ENCODE peak calls at places on chromosome 12, in six cellular contexts. H is GM23338, I is SK-N-MC, W is HepG2, N is sigmoid colon, K is HCT116. A is an unnamed sample. For H3K36me3, the result is how much of the 10 kb centered on the place peaks cover.

GRCh38 chr12:126492181-126492580 is 1426.9 kb downstream of the AACS start:
- DNase-seq in H (peak), K (no peak), N (no peak), W (no peak), I (no peak), A (no peak)

GRCh38 chr12:121009744-121010143 is 6.5 kb downstream of the C12orf43 start:
- DNase-seq in H (peak), K (peak), I (no peak), W (peak), N (no peak), A (no peak)

GRCh38 chr12:120100630-120101029 is 15.9 kb downstream of the RAB35 start:
- DNase-seq in N (peak), H (no peak), K (no peak), W (no peak), I (no peak), A (no peak)

GRCh38 chr12:3802721-3803120 is 49.8 kb upstream of the CRACR2A start:
- DNase-seq in I (no peak), W (no peak), K (no peak), N (no peak), H (no peak), A (no peak)

GRCh38 chr12:52023182-52023975 is 16.6 kb downstream of the TAMALIN start:
- DNase-seq in N (peak), W (peak), K (peak), H (peak), I (no peak), A (peak)

GRCh38 chr12:60415361-60415760 is 819.5 kb downstream of the SLC16A7 start:
- DNase-seq in H (no peak), I (no peak), K (no peak), W (no peak), N (no peak), A (no peak)

GRCh38 chr12:110371408-110372055 is 32.0 kb downstream of the ANAPC7 start:
- DNase-seq in W (no peak), N (no peak), H (no peak), I (no peak), K (no peak), A (no peak)

GRCh38 chr12:111010916-111011657 is 90.7 kb upstream of the MYL2 start:
- DNase-seq in N (no peak), I (no peak), H (no peak), K (no peak), W (no peak), A (no peak)

GRCh38 chr12:26281320-26281719 is 85.9 kb downstream of the SSPN start:
- DNase-seq in K (no peak), H (no peak), I (no peak), N (no peak), W (no peak), A (peak)

GRCh38 chr12:92144045-92144630 is 1.5 kb downstream of the BTG1 start:
- DNase-seq in N (peak), I (no peak), W (peak), K (peak), H (peak), A (peak)

GRCh38 chr12:76329163-76329562 is 19.1 kb downstream of the BBS10 start:
- DNase-seq in I (no peak), H (no peak), N (no peak), K (peak), W (no peak), A (no peak)

GRCh38 chr12:54612216-54612750 is 22.4 kb downstream of the LACRT start:
- DNase-seq in N (no peak), K (no peak), W (no peak), H (no peak), I (no peak), A (no peak)

DNA sequence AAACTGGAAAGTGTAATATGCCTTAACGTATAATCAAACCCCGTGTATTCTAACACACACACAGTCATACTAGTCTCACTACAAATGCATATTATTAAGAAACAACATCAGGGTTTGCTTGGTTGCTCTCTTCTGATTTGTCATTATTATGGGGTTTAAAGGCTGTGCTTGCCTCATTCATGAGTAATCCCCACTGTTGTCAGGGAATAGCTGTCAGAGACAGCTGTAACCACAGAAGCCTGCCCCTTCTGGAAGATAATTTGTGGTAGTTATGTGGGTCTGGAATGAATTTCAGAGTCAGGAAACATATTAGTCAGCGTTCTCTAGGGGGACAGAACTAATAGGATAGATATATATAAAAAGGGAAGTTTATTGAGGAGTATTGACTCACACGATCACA is 456.9 kb upstream of the TMEM132C start:
- DNase-seq in W (no peak), I (peak), K (no peak), H (no peak), N (no peak), A (no peak)
- TF ChIP-seq POLR2AphosphoS5 in W (no peak), I (no peak), K (no peak), H (no peak), N (peak), A (no peak)

GRCh38 chr12:48080285-48080684 is 25.6 kb downstream of the SENP1 start:
- DNase-seq in W (no peak), K (no peak), I (no peak), H (no peak), N (no peak), A (no peak)

GRCh38 chr12:48077111-48077510 is 28.8 kb downstream of the SENP1 start:
- DNase-seq in H (no peak), K (no peak), I (no peak), W (no peak), N (no peak), A (no peak)

GRCh38 chr12:48084066-48084465 is 21.8 kb downstream of the SENP1 start:
- DNase-seq in H (peak), W (no peak), I (no peak), N (no peak), K (no peak), A (no peak)

GRCh38 chr12:48078901-48079300 is 27.0 kb downstream of the SENP1 start:
- DNase-seq in N (no peak), H (no peak), I (no peak), K (no peak), W (no peak), A (peak)

GRCh38 chr12:48080821-48081220 is 25.1 kb downstream of the SENP1 start:
- DNase-seq in H (no peak), K (no peak), I (no peak), N (no peak), W (no peak), A (no peak)
- H3K36me3 ChIP-seq in H (under half), K (under half), I (half or more), N (under half), W (under half), A (under half)

GRCh38 chr12:97493729-97494128 is 31.1 kb downstream of the RMST start:
- DNase-seq in H (no peak), W (no peak), N (no peak), K (no peak), I (no peak), A (no peak)
- TF ChIP-seq POLR2AphosphoS5 in H (no peak), W (no peak), N (no peak), K (no peak), I (no peak), A (no peak)

GRCh38 chr12:133156125-133156690 is 25.1 kb upstream of the ZNF268 start:
- DNase-seq in W (no peak), H (peak), N (no peak), K (no peak), I (no peak), A (no peak)
- H3K36me3 ChIP-seq in W (half or more), H (half or more), N (half or more), K (under half), I (half or more), A (under half)

DNA sequence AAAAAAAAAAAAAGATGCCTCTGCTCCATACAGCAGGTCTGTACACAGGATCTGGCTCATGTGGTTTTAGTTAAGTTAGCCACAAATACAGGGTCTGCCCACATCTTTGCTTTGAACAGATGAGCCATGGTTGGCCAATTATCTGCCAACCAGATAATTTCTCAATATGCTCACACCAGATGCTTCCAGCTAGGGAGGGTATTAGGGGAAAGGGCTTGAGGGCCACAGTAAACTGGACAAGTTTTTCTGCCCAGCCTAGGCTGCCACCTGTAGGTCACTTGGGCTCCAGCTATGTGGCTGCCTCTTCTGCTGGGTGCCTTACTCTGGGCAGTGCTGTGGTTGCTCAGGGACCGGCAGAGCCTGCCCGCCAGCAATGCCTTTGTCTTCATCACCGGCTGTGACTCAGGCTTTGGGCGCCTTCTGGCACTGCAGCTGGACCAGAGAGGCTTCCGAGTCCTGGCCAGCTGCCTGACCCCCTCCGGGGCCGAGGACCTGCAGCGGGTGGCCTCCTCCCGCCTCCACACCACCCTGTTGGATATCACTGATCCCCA is 776 bp downstream of the RDH5 start:
- DNase-seq in N (peak), I (no peak), W (peak), H (peak), K (peak), A (peak)
- TF ChIP-seq POLR2AphosphoS5 in N (peak), I (peak), W (no peak), H (peak), K (peak), A (no peak)

GRCh38 chr12:7206691-7207090 is 17.2 kb downstream of the PEX5 start:
- DNase-seq in I (no peak), N (no peak), H (no peak), W (no peak), K (no peak), A (no peak)
- H3K36me3 ChIP-seq in I (half or more), N (half or more), H (half or more), W (half or more), K (half or more), A (under half)

DNA sequence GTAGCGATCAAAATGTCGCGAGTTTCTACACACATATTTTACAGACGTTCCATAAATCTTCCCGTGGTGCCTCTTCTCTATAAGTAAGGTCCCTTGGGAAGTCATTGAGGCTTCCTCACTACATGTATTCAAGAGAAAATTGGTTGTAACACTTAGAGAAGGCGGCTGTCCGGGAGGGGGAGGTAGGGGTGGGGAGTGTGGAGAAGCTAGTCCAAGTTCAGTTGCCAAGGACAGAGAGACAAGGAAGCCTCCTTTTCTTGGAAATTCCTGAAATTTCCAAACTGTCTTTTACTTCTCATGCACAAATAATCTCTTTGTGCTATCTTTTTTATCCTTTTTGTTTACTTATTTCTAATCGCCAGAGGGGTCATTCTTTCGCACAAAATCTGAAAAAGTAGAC is 45.0 kb downstream of the MAP1LC3B2 start:
- DNase-seq in H (no peak), I (peak), K (no peak), N (no peak), W (no peak), A (peak)
- TF ChIP-seq POLR2AphosphoS5 in H (no peak), I (no peak), K (no peak), N (no peak), W (no peak), A (no peak)

GRCh38 chr12:131758016-131758739 is 47.3 kb downstream of the SFSWAP start:
- DNase-seq in I (no peak), W (no peak), H (no peak), N (no peak), K (no peak), A (peak)
- H3K36me3 ChIP-seq in I (half or more), W (half or more), H (half or more), N (half or more), K (under half), A (under half)

GRCh38 chr12:915090-915489 is 34.4 kb downstream of the RAD52 start:
- DNase-seq in K (no peak), N (no peak), H (peak), W (no peak), I (no peak), A (no peak)

GRCh38 chr12:910416-910815 is 39.1 kb downstream of the RAD52 start:
- DNase-seq in H (no peak), N (no peak), I (no peak), W (no peak), K (no peak), A (no peak)

GRCh38 chr12:913919-914718 is 35.4 kb downstream of the RAD52 start:
- DNase-seq in W (no peak), N (no peak), H (no peak), K (no peak), I (no peak), A (no peak)

GRCh38 chr12:911191-911826 is 38.2 kb downstream of the RAD52 start:
- DNase-seq in K (no peak), H (no peak), I (no peak), W (no peak), N (no peak), A (no peak)

DNA sequence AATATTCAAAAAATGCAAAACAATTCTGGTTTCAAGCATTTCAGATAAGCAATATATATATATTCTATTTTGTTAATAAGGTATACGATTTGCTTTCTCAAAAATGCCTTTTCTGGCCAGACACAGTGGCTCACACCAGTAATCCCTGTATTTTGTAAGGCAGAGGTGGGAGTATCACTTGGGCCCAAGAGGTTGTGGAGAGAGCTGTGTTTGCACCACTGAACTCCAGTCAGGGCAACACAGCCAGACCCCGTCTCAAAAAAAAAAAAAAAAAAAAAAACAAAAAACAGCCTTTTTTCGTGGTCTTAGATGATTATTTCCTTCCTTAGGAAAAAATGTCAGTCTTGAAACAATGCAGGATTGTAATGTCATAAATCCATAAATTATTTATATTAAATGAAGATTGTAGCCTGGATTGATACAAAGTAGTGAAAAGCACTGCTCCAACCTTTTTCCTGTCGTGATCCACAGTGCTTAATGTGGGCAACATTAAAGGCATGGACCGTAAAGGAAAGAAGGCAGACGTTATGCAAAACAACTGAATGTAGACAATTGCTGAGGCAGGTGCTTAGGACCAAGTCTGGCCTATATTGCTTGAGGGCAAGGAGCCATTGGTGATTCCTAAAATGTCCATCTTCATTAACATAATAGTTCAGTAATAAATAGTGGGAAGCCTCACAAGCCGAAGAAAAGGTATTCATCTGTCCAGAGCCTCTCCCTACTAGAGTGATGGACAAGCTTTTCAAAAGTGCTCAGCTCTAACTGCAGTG is 36.8 kb downstream of the RAD52 start:
- DNase-seq in K (no peak), H (no peak), I (no peak), W (no peak), N (no peak), A (no peak)
- TF ChIP-seq POLR2AphosphoS5 in K (no peak), H (no peak), I (no peak), W (no peak), N (no peak), A (no peak)